ENCODE peak calls at places on chromosomes 2 and 18, in seven cellular contexts. One of them, this sample, is unnamed.

GRCh38 chr18:62802523-62802922 is 87.2 kb downstream of the PHLPP1 start:
- DNase-seq in GM12865: no peak
- DNase-seq in AG09319: no peak
- DNase-seq in neural progenitor cell: no peak
- DNase-seq in fibroblast of the aortic adventitia: peak
- DNase-seq in K562: no peak
- DNase-seq in lung: no peak
- DNase-seq in this sample: no peak

GRCh38 chr2:95325026-95325425 is 27.9 kb downstream of the KCNIP3 start:
- DNase-seq in neural progenitor cell: no peak
- DNase-seq in lung: no peak
- DNase-seq in GM12865: no peak
- DNase-seq in K562: no peak
- DNase-seq in fibroblast of the aortic adventitia: no peak
- DNase-seq in AG09319: no peak
- DNase-seq in this sample: no peak

GRCh38 chr2:166081131-166081632 is 46.6 kb downstream of the SCN1A start:
- DNase-seq in lung: no peak
- DNase-seq in fibroblast of the aortic adventitia: no peak
- DNase-seq in K562: no peak
- DNase-seq in neural progenitor cell: no peak
- DNase-seq in GM12865: no peak
- DNase-seq in AG09319: no peak
- DNase-seq in this sample: no peak

GRCh38 chr18:63309422-63309821 is 10.1 kb downstream of the BCL2 start:
- DNase-seq in lung: no peak
- DNase-seq in GM12865: no peak
- DNase-seq in neural progenitor cell: no peak
- DNase-seq in AG09319: no peak
- DNase-seq in K562: no peak
- DNase-seq in fibroblast of the aortic adventitia: no peak
- DNase-seq in this sample: no peak

GRCh38 chr18:48529796-48530195 is 9.0 kb upstream of the CTIF start:
- DNase-seq in lung: no peak
- DNase-seq in GM12865: no peak
- DNase-seq in neural progenitor cell: no peak
- DNase-seq in AG09319: peak
- DNase-seq in K562: no peak
- DNase-seq in fibroblast of the aortic adventitia: peak
- DNase-seq in this sample: no peak

GRCh38 chr18:32343634-32344033 is 127.0 kb downstream of the GAREM1 start:
- DNase-seq in lung: no peak
- DNase-seq in fibroblast of the aortic adventitia: no peak
- DNase-seq in K562: no peak
- DNase-seq in neural progenitor cell: no peak
- DNase-seq in GM12865: no peak
- DNase-seq in AG09319: no peak
- DNase-seq in this sample: no peak

GRCh38 chr2:5373200-5373599 is 319.0 kb upstream of the SOX11 start:
- DNase-seq in fibroblast of the aortic adventitia: no peak
- DNase-seq in GM12865: no peak
- DNase-seq in lung: no peak
- DNase-seq in K562: peak
- DNase-seq in neural progenitor cell: peak
- DNase-seq in AG09319: no peak
- DNase-seq in this sample: peak

GRCh38 chr2:216698895-216699294 is 3.5 kb upstream of the IGFBP5 start:
- DNase-seq in AG09319: peak
- DNase-seq in lung: no peak
- DNase-seq in GM12865: peak
- DNase-seq in fibroblast of the aortic adventitia: peak
- DNase-seq in neural progenitor cell: peak
- DNase-seq in K562: peak
- DNase-seq in this sample: no peak

GRCh38 chr2:85695691-85696668 is 1.8 kb downstream of the GNLY start:
- DNase-seq in GM12865: no peak
- DNase-seq in AG09319: no peak
- DNase-seq in neural progenitor cell: no peak
- DNase-seq in lung: no peak
- DNase-seq in fibroblast of the aortic adventitia: no peak
- DNase-seq in K562: no peak
- DNase-seq in this sample: no peak

GRCh38 chr2:127185093-127185492 is 35.0 kb downstream of the CYP27C1 start:
- DNase-seq in fibroblast of the aortic adventitia: no peak
- DNase-seq in neural progenitor cell: no peak
- DNase-seq in K562: peak
- DNase-seq in GM12865: peak
- DNase-seq in lung: no peak
- DNase-seq in AG09319: no peak
- DNase-seq in this sample: no peak

GRCh38 chr2:75896779-75897366 is 186.2 kb upstream of the GCFC2 start:
- DNase-seq in GM12865: peak
- DNase-seq in AG09319: no peak
- DNase-seq in fibroblast of the aortic adventitia: no peak
- DNase-seq in neural progenitor cell: peak
- DNase-seq in lung: no peak
- DNase-seq in K562: peak
- DNase-seq in this sample: peak
- TF ChIP-seq CTCF in GM12865: peak
- TF ChIP-seq CTCF in AG09319: no peak
- TF ChIP-seq CTCF in fibroblast of the aortic adventitia: no peak
- TF ChIP-seq CTCF in neural progenitor cell: peak
- TF ChIP-seq CTCF in lung: no peak
- TF ChIP-seq CTCF in K562: peak
- TF ChIP-seq CTCF in this sample: peak

DNA sequence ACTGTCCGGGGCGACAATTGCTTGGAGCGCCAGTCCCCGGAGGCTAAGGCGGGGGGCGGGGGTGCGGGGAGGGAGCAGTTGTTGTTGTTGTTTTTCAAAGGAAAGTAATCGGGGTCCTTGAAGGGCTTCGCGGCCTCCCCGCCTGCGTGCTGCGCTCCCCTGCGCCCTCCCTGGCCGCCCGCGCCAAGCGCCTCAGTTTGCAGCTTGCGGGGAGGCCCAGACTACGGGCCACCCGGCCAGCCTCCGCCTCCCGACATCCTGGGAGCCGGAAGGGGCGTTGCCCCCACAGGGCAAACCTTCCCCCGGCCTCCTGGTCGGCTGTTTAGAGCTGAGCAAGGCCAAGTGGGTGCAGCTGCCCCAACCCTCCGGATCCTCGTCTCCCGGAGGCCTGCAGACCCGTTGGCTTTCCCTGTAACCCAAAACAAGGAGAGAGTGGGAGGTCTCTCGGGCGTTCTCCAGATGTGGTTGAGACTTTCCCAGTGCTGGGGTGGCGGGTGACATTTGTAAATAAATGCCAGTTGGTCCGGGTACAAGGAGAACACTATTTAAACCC is 3.7 kb upstream of the SIX3 start:
- DNase-seq in K562: no peak
- DNase-seq in lung: no peak
- DNase-seq in neural progenitor cell: peak
- DNase-seq in GM12865: peak
- DNase-seq in fibroblast of the aortic adventitia: no peak
- DNase-seq in AG09319: no peak
- DNase-seq in this sample: no peak
- TF ChIP-seq CTCF in K562: no peak
- TF ChIP-seq CTCF in lung: no peak
- TF ChIP-seq CTCF in neural progenitor cell: peak
- TF ChIP-seq CTCF in GM12865: no peak
- TF ChIP-seq CTCF in fibroblast of the aortic adventitia: no peak
- TF ChIP-seq CTCF in AG09319: no peak
- TF ChIP-seq CTCF in this sample: peak

DNA sequence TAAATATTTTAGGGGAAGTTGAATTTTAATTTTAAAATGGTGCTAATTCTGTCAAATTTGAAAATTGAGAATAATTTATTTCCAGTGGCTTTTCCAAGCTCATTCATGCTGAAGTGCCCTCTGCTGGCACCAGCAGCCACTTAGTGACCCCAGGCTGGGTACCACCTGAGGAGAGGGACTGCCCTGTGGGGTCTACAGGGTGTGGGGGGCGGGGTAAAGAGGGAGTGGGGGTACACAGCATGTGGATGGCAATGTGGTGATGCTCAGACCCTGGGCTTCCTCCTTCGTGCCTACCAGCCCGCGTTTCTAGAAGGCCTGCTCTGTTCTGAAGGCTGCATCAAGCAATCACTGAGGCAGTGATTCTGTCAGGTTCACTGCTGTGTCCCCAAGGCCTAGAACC is 45.1 kb upstream of the SCLY start:
- DNase-seq in lung: no peak
- DNase-seq in GM12865: no peak
- DNase-seq in fibroblast of the aortic adventitia: no peak
- DNase-seq in AG09319: no peak
- DNase-seq in neural progenitor cell: no peak
- DNase-seq in K562: no peak
- DNase-seq in this sample: no peak
- TF ChIP-seq CTCF in lung: no peak
- TF ChIP-seq CTCF in GM12865: peak
- TF ChIP-seq CTCF in fibroblast of the aortic adventitia: peak
- TF ChIP-seq CTCF in AG09319: peak
- TF ChIP-seq CTCF in neural progenitor cell: peak
- TF ChIP-seq CTCF in K562: peak
- TF ChIP-seq CTCF in this sample: peak

DNA sequence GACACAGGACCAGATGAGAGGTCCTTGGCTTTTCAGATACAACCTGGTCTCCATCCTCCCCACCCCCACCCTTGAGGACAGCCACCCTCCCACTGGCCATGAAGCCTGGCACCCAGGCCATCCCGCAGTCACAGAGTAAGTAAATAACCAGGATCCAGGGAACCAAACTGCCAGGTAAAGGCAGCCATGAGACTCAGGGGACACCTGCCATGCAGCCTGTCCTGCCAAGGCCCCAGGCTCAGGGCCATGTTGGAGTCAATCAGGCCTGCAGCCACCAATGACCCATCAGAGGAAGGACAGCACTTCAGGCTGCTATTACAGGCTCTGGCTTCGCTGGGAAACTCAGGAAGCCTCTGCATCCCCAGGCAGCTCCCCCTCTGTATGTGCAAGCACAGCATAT is 15.6 kb downstream of the SPATA3 start:
- DNase-seq in neural progenitor cell: no peak
- DNase-seq in fibroblast of the aortic adventitia: no peak
- DNase-seq in GM12865: no peak
- DNase-seq in K562: no peak
- DNase-seq in AG09319: no peak
- DNase-seq in lung: no peak
- DNase-seq in this sample: no peak
- TF ChIP-seq CTCF in neural progenitor cell: no peak
- TF ChIP-seq CTCF in fibroblast of the aortic adventitia: no peak
- TF ChIP-seq CTCF in GM12865: no peak
- TF ChIP-seq CTCF in K562: no peak
- TF ChIP-seq CTCF in AG09319: no peak
- TF ChIP-seq CTCF in lung: no peak
- TF ChIP-seq CTCF in this sample: no peak

GRCh38 chr2:10162586-10163497 is 40.3 kb downstream of the RRM2 start:
- DNase-seq in fibroblast of the aortic adventitia: no peak
- DNase-seq in AG09319: no peak
- DNase-seq in K562: peak
- DNase-seq in neural progenitor cell: peak
- DNase-seq in GM12865: no peak
- DNase-seq in lung: no peak
- DNase-seq in this sample: no peak
- TF ChIP-seq CTCF in fibroblast of the aortic adventitia: peak
- TF ChIP-seq CTCF in AG09319: peak
- TF ChIP-seq CTCF in K562: peak
- TF ChIP-seq CTCF in neural progenitor cell: peak
- TF ChIP-seq CTCF in GM12865: no peak
- TF ChIP-seq CTCF in lung: no peak
- TF ChIP-seq CTCF in this sample: peak

DNA sequence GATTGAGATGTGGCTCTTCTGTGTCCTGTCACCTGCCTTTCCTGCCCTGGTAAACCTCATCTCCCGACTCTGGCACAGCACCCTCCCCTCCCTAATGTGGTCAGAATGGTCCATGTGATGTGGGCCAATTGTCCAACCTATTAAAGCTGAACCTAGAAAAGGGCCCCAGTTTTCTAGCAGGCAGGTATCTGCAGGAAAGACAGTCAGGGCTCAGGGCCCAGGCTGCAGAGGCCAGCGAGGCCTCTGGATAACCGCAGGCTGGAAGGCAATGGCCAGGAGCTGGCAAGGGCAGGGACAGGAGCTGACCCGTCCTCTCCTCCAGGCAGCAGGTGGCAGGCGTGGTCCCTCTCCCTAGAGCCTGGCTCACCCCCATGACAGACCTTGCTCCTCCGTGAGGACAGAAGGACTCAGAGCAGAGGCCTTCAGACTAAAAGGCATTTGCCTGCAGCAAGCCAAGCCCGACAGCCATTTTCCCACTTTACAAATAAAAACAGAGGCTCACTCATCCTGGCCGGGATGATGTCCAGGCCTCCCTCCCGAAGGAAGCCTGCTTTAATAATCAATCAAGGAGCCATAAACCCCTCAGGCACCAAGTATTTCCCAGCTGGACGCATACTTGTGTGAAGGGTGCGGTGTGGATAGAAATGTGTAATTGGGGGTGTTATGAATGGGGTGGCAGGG is 107.1 kb downstream of the TWIST2 start:
- DNase-seq in lung: peak
- DNase-seq in AG09319: no peak
- DNase-seq in GM12865: no peak
- DNase-seq in K562: no peak
- DNase-seq in fibroblast of the aortic adventitia: peak
- DNase-seq in neural progenitor cell: peak
- DNase-seq in this sample: no peak
- TF ChIP-seq CTCF in lung: no peak
- TF ChIP-seq CTCF in AG09319: no peak
- TF ChIP-seq CTCF in GM12865: no peak
- TF ChIP-seq CTCF in K562: no peak
- TF ChIP-seq CTCF in fibroblast of the aortic adventitia: no peak
- TF ChIP-seq CTCF in neural progenitor cell: peak
- TF ChIP-seq CTCF in this sample: no peak